ENCODE peak calls at places on chromosomes 2 and 18, in six cellular contexts. J is MCF 10A, G is stomach, S is cardiac muscle cell, H is neural crest cell, R is M059J. U is an unnamed sample.

GRCh38 chr2:121386707-121387106 is 101.7 kb upstream of the TFCP2L1 start:
- DNase-seq in J (peak; percentile 44), S (peak; percentile 54), H (no peak), R (peak; percentile 72), G (no peak), U (no peak)

GRCh38 chr2:102619414-102620319 is at the start of gene SLC9A2:
- DNase-seq in J (no peak), S (peak; percentile 5), H (peak; percentile 31), R (no peak), G (peak; percentile 72), U (peak; percentile 76)

GRCh38 chr2:39017314-39017713 is 103.5 kb downstream of the SOS1 start:
- DNase-seq in S (no peak), H (no peak), G (no peak), R (no peak), J (no peak), U (no peak)

GRCh38 chr2:225165052-225165451 is 122.8 kb upstream of the DOCK10 start:
- DNase-seq in H (no peak), R (peak; percentile 75), G (no peak), J (no peak), S (no peak), U (no peak)

GRCh38 chr2:224469374-224469964 is 67.6 kb upstream of the FAM124B start:
- DNase-seq in G (no peak), S (peak; percentile 10), R (no peak), J (no peak), H (no peak), U (no peak)

GRCh38 chr2:199738723-199739412 is 112.1 kb downstream of the FTCDNL1 start:
- DNase-seq in S (peak; percentile 82), G (no peak), H (no peak), R (peak; percentile 42), J (peak; percentile 79), U (no peak)

GRCh38 chr2:58769494-58770239 is 528.5 kb upstream of the FANCL start:
- DNase-seq in H (no peak), J (no peak), R (no peak), G (no peak), S (no peak), U (no peak)

GRCh38 chr2:24892928-24893327 is 27.1 kb downstream of the ADCY3 start:
- DNase-seq in G (no peak), S (peak; percentile 65), J (peak; percentile 29), H (no peak), R (peak; percentile 18), U (no peak)

GRCh38 chr2:238370482-238371372 is 50.4 kb downstream of the TRAF3IP1 start:
- DNase-seq in G (peak; percentile 67), H (peak; percentile 43), S (peak; percentile 80), J (peak; percentile 71), R (peak; percentile 36), U (peak; percentile 76)

GRCh38 chr2:217286833-217287232 is 427.0 kb upstream of the TNP1 start:
- DNase-seq in S (peak; percentile 54), H (no peak), R (peak; percentile 75), J (no peak), G (no peak), U (no peak)

GRCh38 chr18:3710712-3711269 is 260.8 kb downstream of the TGIF1 start:
- DNase-seq in R (peak; percentile 74), J (peak; percentile 17), S (no peak), G (peak; percentile 81), H (no peak), U (peak; percentile 75)

GRCh38 chr2:241865957-241866858 is 3.3 kb upstream of the RTP5 start:
- DNase-seq in S (peak; percentile 40), R (no peak), H (no peak), J (no peak), G (no peak), U (no peak)

GRCh38 chr2:183519371-183520056 is 395.3 kb downstream of the NUP35 start:
- DNase-seq in G (no peak), H (no peak), S (no peak), R (no peak), J (no peak), U (no peak)

GRCh38 chr18:49207373-49207772 is 253.1 kb downstream of the DYM start:
- DNase-seq in R (peak; percentile 93), J (peak; percentile 38), S (peak; percentile 10), H (no peak), G (no peak), U (no peak)

GRCh38 chr2:51718881-51719280 is 686.9 kb upstream of the NRXN1 start:
- DNase-seq in G (no peak), H (no peak), S (no peak), R (no peak), J (peak; percentile 25), U (no peak)

GRCh38 chr2:240601831-240602160 is 15.3 kb downstream of the CAPN10 start:
- DNase-seq in H (no peak), J (no peak), G (no peak), R (no peak), S (no peak), U (peak; percentile 0)

GRCh38 chr2:75134802-75135201 is 64.5 kb downstream of the TACR1 start:
- DNase-seq in J (no peak), S (no peak), G (no peak), R (no peak), H (no peak), U (no peak)

GRCh38 chr2:181778621-181779195 is 98.4 kb upstream of the NEUROD1 start:
- DNase-seq in R (peak; percentile 76), H (no peak), S (peak; percentile 38), G (no peak), J (no peak), U (no peak)

GRCh38 chr2:198004921-198005829 is 200.8 kb downstream of the PLCL1 start:
- DNase-seq in H (no peak), R (no peak), S (no peak), J (no peak), G (no peak), U (no peak)

GRCh38 chr2:104854507-104855173 is 725 bp downstream of the POU3F3 start:
- DNase-seq in H (no peak), S (no peak), J (no peak), R (no peak), G (no peak), U (no peak)

U was measured in thyroid gland.